ENCODE peak calls at places on chromosomes 12 and 14, in seven cellular contexts. M is A549, Q is H1, G is K562, O is HepG2, W is GM12878, Z is SK-N-SH. R is an unnamed sample. For H3K9me3, the result is how much of the 10 kb centered on the place peaks cover.

GRCh38 chr12:40281791-40282364 is 57.1 kb downstream of the LRRK2 start:
- DNase-seq in M (no peak), Q (no peak), G (no peak), O (no peak), W (no peak), Z (no peak), R (no peak)

GRCh38 chr14:99062216-99062615 is 209.8 kb downstream of the BCL11B start:
- DNase-seq in M (no peak), Q (no peak), G (no peak), O (no peak), W (no peak), Z (no peak), R (no peak)

GRCh38 chr12:120938496-120938895 is 34.3 kb upstream of the SPPL3 start:
- DNase-seq in M (no peak), Q (no peak), G (no peak), O (no peak), W (no peak), Z (no peak), R (no peak)

GRCh38 chr14:61524211-61524806 is 171.0 kb upstream of the HIF1A start:
- DNase-seq in M (no peak), Q (no peak), G (no peak), O (peak), W (no peak), Z (no peak), R (peak)

GRCh38 chr12:107320929-107321618 is 227.7 kb upstream of the CRY1 start:
- DNase-seq in M (peak), Q (peak), G (no peak), O (no peak), W (no peak), Z (peak), R (peak)

GRCh38 chr12:84911331-84912190 is 1.0 kb downstream of the SLC6A15 start:
- DNase-seq in M (peak), Q (peak), G (no peak), O (no peak), W (no peak), Z (peak), R (peak)

GRCh38 chr14:93729993-93730392 is 58.3 kb downstream of the PRIMA1 start:
- DNase-seq in M (no peak), Q (no peak), G (no peak), O (no peak), W (no peak), Z (no peak), R (no peak)

GRCh38 chr12:120972870-120973543 is 5.3 kb upstream of the HNF1A start:
- DNase-seq in M (no peak), Q (no peak), G (no peak), O (peak), W (no peak), Z (no peak), R (no peak)

GRCh38 chr12:65427646-65428045 is 149.2 kb downstream of the MSRB3 start:
- DNase-seq in M (no peak), Q (no peak), G (no peak), O (no peak), W (no peak), Z (no peak), R (no peak)

GRCh38 chr12:24845615-24846014 is 103.3 kb downstream of the BCAT1 start:
- DNase-seq in M (no peak), Q (no peak), G (no peak), O (no peak), W (no peak), Z (no peak), R (peak)

GRCh38 chr14:105375635-105376057 is 22.7 kb upstream of the TEX22 start:
- DNase-seq in M (no peak), Q (no peak), G (no peak), O (no peak), W (no peak), Z (no peak), R (peak)

GRCh38 chr12:4535092-4535491 is 3.6 kb upstream of the RAD51AP1 start:
- DNase-seq in M (no peak), Q (no peak), G (no peak), O (no peak), W (no peak), Z (no peak), R (no peak)

GRCh38 chr12:122836027-122836921 is 1.0 kb downstream of the HIP1R start:
- DNase-seq in M (peak), Q (peak), G (peak), O (peak), W (peak), Z (peak), R (peak)

GRCh38 chr14:42869681-42870080 is 1263.0 kb downstream of the LRFN5 start:
- DNase-seq in M (no peak), Q (no peak), G (no peak), O (no peak), W (no peak), Z (no peak), R (peak)

GRCh38 chr14:68526420-68527105 is 266.3 kb downstream of the ZFP36L1 start:
- DNase-seq in M (no peak), Q (no peak), G (no peak), O (no peak), W (no peak), Z (no peak), R (no peak)

GRCh38 chr12:1800646-1801284 is 19.6 kb upstream of the LRTM2 start:
- DNase-seq in M (peak), Q (peak), G (no peak), O (peak), W (no peak), Z (peak), R (peak)

GRCh38 chr14:101599234-101599885 is 38.1 kb downstream of the DIO3 start:
- DNase-seq in M (no peak), Q (no peak), G (no peak), O (no peak), W (no peak), Z (no peak), R (no peak)

GRCh38 chr12:4143909-4144308 is 129.7 kb upstream of the CCND2 start:
- DNase-seq in M (no peak), Q (no peak), G (no peak), O (peak), W (no peak), Z (no peak), R (no peak)

GRCh38 chr12:95440401-95440800 is 33.6 kb upstream of the METAP2 start:
- DNase-seq in M (no peak), Q (no peak), G (no peak), O (no peak), W (no peak), Z (no peak), R (peak)

DNA sequence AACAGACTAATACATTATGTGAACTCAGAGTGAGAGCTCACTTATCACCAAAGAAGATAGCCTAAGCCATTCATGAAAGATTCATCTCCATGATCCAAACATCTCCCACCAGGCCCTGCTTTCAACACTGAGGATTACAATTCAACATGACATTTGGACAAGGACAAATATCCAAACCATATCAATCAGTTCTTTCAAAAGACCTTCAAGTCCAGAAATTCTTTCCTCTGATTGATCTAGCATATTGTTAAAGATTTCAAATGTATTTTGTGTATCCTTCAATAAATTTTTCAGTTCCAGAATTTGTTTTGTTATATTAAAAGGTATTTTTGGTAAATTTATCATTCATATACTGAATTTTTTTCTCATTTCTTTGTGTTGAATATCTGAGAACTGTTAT is 1055.8 kb downstream of the SLC6A15 start:
- DNase-seq in M (no peak), Q (no peak), G (no peak), O (no peak), W (no peak), Z (no peak), R (no peak)
- H3K9me3 ChIP-seq in M (under half), Q (under half), G (under half), O (half or more), W (under half), Z (under half), R (under half)

GRCh38 chr14:56686416-56686815 is 106.8 kb downstream of the TMEM260 start:
- DNase-seq in M (no peak), Q (peak), G (no peak), O (peak), W (no peak), Z (no peak), R (no peak)
- TF ChIP-seq USF2 in M (no peak), Q (no peak), G (no peak), O (no peak), W (no peak), Z (no peak), R (no peak)

GRCh38 chr12:132966676-132967415 is 10.7 kb upstream of the ZNF605 start:
- DNase-seq in M (no peak), Q (no peak), G (no peak), O (no peak), W (no peak), Z (no peak), R (no peak)

GRCh38 chr12:132967736-132968135 is 11.6 kb upstream of the ZNF605 start:
- DNase-seq in M (no peak), Q (no peak), G (no peak), O (no peak), W (no peak), Z (no peak), R (no peak)

GRCh38 chr12:132965796-132966195 is 9.7 kb upstream of the ZNF605 start:
- DNase-seq in M (no peak), Q (no peak), G (no peak), O (no peak), W (no peak), Z (no peak), R (no peak)
- H3K9me3 ChIP-seq in M (half or more), Q (half or more), G (under half), O (half or more), W (under half), Z (under half), R (under half)

GRCh38 chr14:30214456-30215090 is 286.9 kb upstream of the PRKD1 start:
- DNase-seq in M (peak), Q (no peak), G (peak), O (peak), W (peak), Z (peak), R (peak)
- TF ChIP-seq USF2 in M (no peak), Q (no peak), G (no peak), O (no peak), W (no peak), Z (no peak), R (no peak)

DNA sequence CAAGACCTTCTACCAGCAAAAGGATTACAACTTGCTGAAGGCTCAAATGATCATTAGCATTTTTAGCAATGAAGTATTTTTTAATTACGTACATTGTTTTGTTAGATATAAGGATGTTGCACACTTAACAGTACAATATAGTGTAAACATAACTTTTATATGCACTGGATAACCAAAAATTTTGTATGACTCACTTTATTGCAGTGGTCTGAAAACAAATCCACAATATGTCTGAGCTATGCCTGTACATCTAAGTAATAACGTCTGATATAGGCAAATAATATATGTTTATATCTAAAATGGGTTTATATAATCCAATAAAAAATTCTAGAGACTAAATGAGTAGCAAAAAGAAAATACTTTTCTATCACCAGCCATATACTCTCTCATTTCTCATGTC is 10.6 kb downstream of the ANKS1B start:
- DNase-seq in M (no peak), Q (no peak), G (no peak), O (no peak), W (no peak), Z (no peak), R (no peak)
- H3K9me3 ChIP-seq in M (under half), Q (under half), G (under half), O (under half), W (under half), Z (under half), R (under half)

DNA sequence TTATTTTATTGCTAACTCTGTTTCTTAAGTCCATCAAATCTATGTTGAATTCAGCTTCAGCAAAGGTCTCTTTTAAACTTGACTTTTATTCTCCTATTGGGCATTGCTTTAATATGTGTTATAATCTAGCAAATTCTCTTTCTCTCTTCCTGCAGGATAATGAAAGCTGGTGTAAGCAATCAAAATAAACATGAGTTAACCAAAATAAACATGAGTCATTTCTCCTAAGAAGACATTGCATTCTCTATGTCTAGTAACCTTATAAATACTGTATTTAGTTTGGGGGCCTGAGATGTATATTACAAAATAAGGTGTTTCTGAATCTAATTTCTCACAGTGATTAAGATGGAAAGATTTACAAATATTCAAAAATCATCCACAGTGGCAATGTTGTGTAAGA is 739.1 kb upstream of the ATXN7L3B start:
- DNase-seq in M (no peak), Q (no peak), G (no peak), O (no peak), W (no peak), Z (no peak), R (no peak)
- TF ChIP-seq USF2 in M (no peak), Q (no peak), G (no peak), O (no peak), W (no peak), Z (no peak), R (no peak)

R was measured in IMR-90.